ENCODE peak calls at places on chromosomes 12 and 14, in ten cellular contexts. A is MM.1S, T is cardiac fibroblast, J is A549, X is NCI-H1417, D is left ventricle myocardium inferior, P is cardiac muscle cell, I is T-helper 2 cell, Y is NCI-H2081, R is fibroblast of pulmonary artery. K is an unnamed sample.

GRCh38 chr12:90979936-90980335 is 24.8 kb downstream of the EPYC start:
- DNase-seq in A (no peak), I (no peak), Y (no peak), T (no peak), P (peak; percentile 70), J (no peak), X (no peak), R (peak; percentile 58), D (no peak), K (no peak)

GRCh38 chr12:26292596-26292995 is 97.2 kb downstream of the SSPN start:
- DNase-seq in R (no peak), I (no peak), A (no peak), T (no peak), X (no peak), D (no peak), Y (no peak), J (no peak), P (no peak), K (no peak)

GRCh38 chr12:120115692-120116442 is 686 bp downstream of the RAB35 start:
- DNase-seq in I (peak; percentile 70), T (peak; percentile 55), X (peak; percentile 34), P (peak; percentile 39), D (peak; percentile 30), R (peak; percentile 47), A (no peak), Y (peak; percentile 37), J (peak; percentile 63), K (no peak)

GRCh38 chr14:23605931-23606585 is 27.5 kb upstream of the JPH4 start:
- DNase-seq in Y (no peak), P (no peak), J (no peak), R (no peak), I (peak; percentile 9), A (no peak), D (no peak), T (peak; percentile 8), X (no peak), K (no peak)

GRCh38 chr12:55996715-55997534 is at the start of gene SUOX:
- DNase-seq in A (peak; percentile 98), J (peak; percentile 100), R (peak; percentile 98), X (peak; percentile 90), T (peak; percentile 97), Y (peak; percentile 93), D (peak; percentile 97), P (peak; percentile 99), I (peak; percentile 44), K (no peak)

GRCh38 chr12:97602315-97602714 is 139.7 kb downstream of the RMST start:
- DNase-seq in J (no peak), R (no peak), I (no peak), A (peak; percentile 24), Y (no peak), T (no peak), P (no peak), X (no peak), D (no peak), K (no peak)

GRCh38 chr12:49251357-49251756 is 13.5 kb upstream of the TUBA1C start:
- DNase-seq in I (no peak), J (no peak), Y (no peak), A (no peak), R (no peak), X (no peak), D (no peak), P (no peak), T (no peak), K (no peak)

GRCh38 chr12:119664642-119665041 is 3.3 kb upstream of the PRKAB1 start:
- DNase-seq in I (no peak), D (no peak), R (no peak), T (no peak), X (no peak), A (no peak), Y (no peak), P (no peak), J (no peak), K (no peak)

GRCh38 chr12:132734206-132734605 is 23.6 kb downstream of the PGAM5 start:
- DNase-seq in T (no peak), Y (no peak), I (no peak), P (no peak), D (no peak), J (no peak), R (no peak), A (no peak), X (no peak), K (no peak)

GRCh38 chr12:49794811-49795653 is 33.2 kb downstream of the NCKAP5L start:
- DNase-seq in P (no peak), I (no peak), D (no peak), A (no peak), T (no peak), Y (no peak), X (no peak), J (no peak), R (no peak), K (no peak)

GRCh38 chr12:19946549-19946948 is 421.8 kb upstream of the PDE3A start:
- DNase-seq in T (peak; percentile 97), P (peak; percentile 94), D (no peak), J (peak; percentile 73), R (peak; percentile 95), Y (no peak), X (no peak), A (no peak), I (no peak), K (no peak)

GRCh38 chr12:127987199-127987901 is 279.6 kb upstream of the TMEM132C start:
- DNase-seq in Y (no peak), J (no peak), T (no peak), I (no peak), D (no peak), R (peak; percentile 2), P (no peak), A (no peak), X (no peak), K (no peak)

GRCh38 chr14:89417469-89418225 is 614 bp upstream of the FOXN3 start:
- DNase-seq in X (peak; percentile 83), A (peak; percentile 63), Y (peak; percentile 87), D (peak; percentile 61), R (peak; percentile 46), J (peak; percentile 61), I (peak; percentile 83), T (peak; percentile 56), P (peak; percentile 47), K (peak; percentile 69)

GRCh38 chr14:69620981-69621380 is 9.6 kb downstream of the SUSD6 start:
- DNase-seq in D (no peak), A (no peak), Y (no peak), R (no peak), P (no peak), I (no peak), J (no peak), X (no peak), T (no peak), K (no peak)

GRCh38 chr12:115323223-115323905 is 639.4 kb upstream of the TBX3 start:
- DNase-seq in R (peak; percentile 32), P (peak; percentile 18), I (no peak), D (no peak), Y (no peak), J (no peak), T (peak; percentile 69), A (no peak), X (no peak), K (no peak)

GRCh38 chr12:63949902-63950301 is 105.4 kb downstream of the SRGAP1 start:
- DNase-seq in I (no peak), Y (no peak), J (no peak), A (no peak), X (no peak), R (peak; percentile 69), D (no peak), P (peak; percentile 86), T (no peak), K (no peak)

GRCh38 chr14:58275527-58276190 is 22.7 kb upstream of the ARID4A start:
- DNase-seq in J (no peak), X (no peak), D (no peak), A (no peak), P (no peak), R (no peak), I (peak; percentile 42), Y (no peak), T (no peak), K (no peak)

GRCh38 chr12:69880566-69880965 is 55.5 kb downstream of the MYRFL start:
- DNase-seq in T (peak; percentile 41), P (peak; percentile 49), A (no peak), X (no peak), D (no peak), R (peak; percentile 47), Y (no peak), I (no peak), J (no peak), K (no peak)

GRCh38 chr12:56157201-56158028 is 744 bp upstream of the MYL6 start:
- DNase-seq in I (peak; percentile 83), A (peak; percentile 83), D (peak; percentile 74), R (peak; percentile 89), X (peak; percentile 94), T (peak; percentile 85), J (peak; percentile 94), Y (peak; percentile 84), P (peak; percentile 91), K (peak; percentile 74)

GRCh38 chr14:74616507-74616906 is 4.5 kb upstream of the LTBP2 start:
- DNase-seq in R (peak; percentile 79), Y (no peak), T (peak; percentile 92), A (no peak), X (no peak), I (no peak), P (peak; percentile 73), J (peak; percentile 46), D (no peak), K (no peak)

GRCh38 chr14:76957224-76957881 is 71.2 kb downstream of the IRF2BPL start:
- DNase-seq in R (no peak), I (peak; percentile 46), T (no peak), P (no peak), X (peak; percentile 65), D (no peak), J (no peak), A (no peak), Y (peak; percentile 30), K (no peak)

GRCh38 chr12:25979563-25979962 is 21.1 kb downstream of the RASSF8 start:
- DNase-seq in T (peak; percentile 60), R (peak; percentile 33), Y (no peak), X (no peak), I (no peak), P (no peak), D (no peak), J (no peak), A (no peak), K (no peak)

GRCh38 chr14:104195854-104196253 is 57.5 kb downstream of the KIF26A start:
- DNase-seq in I (no peak), P (no peak), T (no peak), X (peak; percentile 24), R (no peak), D (no peak), A (no peak), Y (peak; percentile 29), J (no peak), K (no peak)

GRCh38 chr14:76666746-76667145 is 94.5 kb upstream of the VASH1 start:
- DNase-seq in I (no peak), X (no peak), J (no peak), R (no peak), Y (no peak), D (no peak), A (no peak), P (no peak), T (no peak), K (no peak)

GRCh38 chr12:125643055-125643454 is 577.8 kb downstream of the AACS start:
- DNase-seq in A (no peak), X (no peak), J (no peak), R (no peak), D (no peak), Y (no peak), T (no peak), P (no peak), I (no peak), K (no peak)

GRCh38 chr14:44657688-44658388 is 150.8 kb upstream of the FSCB start:
- DNase-seq in X (peak; percentile 70), Y (peak; percentile 82), R (peak; percentile 74), J (no peak), P (peak; percentile 72), D (no peak), I (no peak), T (peak; percentile 33), A (peak; percentile 6), K (no peak)

K was measured in memory B cell.